ENCODE peak calls at places on chromosomes 3 and 15, in five cellular contexts. T is IMR-90, K is H1, V is mesenchymal stem cell, C is trophoblast cell. X is an unnamed sample.

GRCh38 chr3:129040039-129040336 is 20.6 kb upstream of the GP9 start:
- DNase-seq in T (no peak), K (no peak), V (no peak), C (no peak), X (no peak)

GRCh38 chr15:74428442-74428787 is 5.3 kb downstream of the SEMA7A start:
- DNase-seq in T (no peak), K (no peak), V (no peak), C (no peak), X (no peak)

GRCh38 chr15:72231847-72232461 is 964 bp upstream of the PKM start:
- DNase-seq in T (peak; percentile 82), K (no peak), V (peak; percentile 86), C (peak; percentile 67), X (no peak)

GRCh38 chr3:127324080-127324479 is 36.2 kb upstream of the PRR20G start:
- DNase-seq in T (no peak), K (no peak), V (no peak), C (no peak), X (no peak)

GRCh38 chr3:107235193-107235922 is 141.9 kb upstream of the CCDC54 start:
- DNase-seq in T (peak; percentile 5), K (no peak), V (peak; percentile 43), C (no peak), X (no peak)

GRCh38 chr15:57217716-57218598 is 158.3 kb upstream of the CGNL1 start:
- DNase-seq in T (no peak), K (no peak), V (peak; percentile 61), C (no peak), X (peak; percentile 33)

GRCh38 chr3:88084006-88084597 is 25.0 kb downstream of the ZNF654 start:
- DNase-seq in T (no peak), K (no peak), V (no peak), C (no peak), X (no peak)

GRCh38 chr3:123552095-123552714 is 32.6 kb downstream of the HACD2 start:
- DNase-seq in T (peak; percentile 25), K (no peak), V (no peak), C (peak; percentile 24), X (no peak)

GRCh38 chr15:44710236-44711088 is 661 bp downstream of the PATL2 start:
- DNase-seq in T (peak; percentile 42), K (no peak), V (peak; percentile 78), C (no peak), X (no peak)

GRCh38 chr3:138051946-138052802 is 42.2 kb downstream of the CLDN18 start:
- DNase-seq in T (peak; percentile 62), K (no peak), V (peak; percentile 49), C (peak; percentile 70), X (peak; percentile 30)

GRCh38 chr3:46987485-46988401 is 8.3 kb downstream of the NBEAL2 start:
- DNase-seq in T (no peak), K (no peak), V (peak; percentile 14), C (peak; percentile 24), X (no peak)

GRCh38 chr3:10557250-10557649 is 51.9 kb upstream of the ATP2B2 start:
- DNase-seq in T (no peak), K (no peak), V (no peak), C (no peak), X (no peak)

GRCh38 chr3:4421121-4421520 is 45.9 kb downstream of the SUMF1 start:
- DNase-seq in T (peak; percentile 83), K (no peak), V (peak; percentile 50), C (peak; percentile 33), X (no peak)

GRCh38 chr3:166606988-166607387 is 769.8 kb upstream of the BCHE start:
- DNase-seq in T (no peak), K (no peak), V (no peak), C (no peak), X (no peak)

GRCh38 chr3:112093180-112093522 is 7.0 kb downstream of the C3orf52 start:
- DNase-seq in T (peak; percentile 32), K (no peak), V (no peak), C (peak; percentile 50), X (no peak)

DNA sequence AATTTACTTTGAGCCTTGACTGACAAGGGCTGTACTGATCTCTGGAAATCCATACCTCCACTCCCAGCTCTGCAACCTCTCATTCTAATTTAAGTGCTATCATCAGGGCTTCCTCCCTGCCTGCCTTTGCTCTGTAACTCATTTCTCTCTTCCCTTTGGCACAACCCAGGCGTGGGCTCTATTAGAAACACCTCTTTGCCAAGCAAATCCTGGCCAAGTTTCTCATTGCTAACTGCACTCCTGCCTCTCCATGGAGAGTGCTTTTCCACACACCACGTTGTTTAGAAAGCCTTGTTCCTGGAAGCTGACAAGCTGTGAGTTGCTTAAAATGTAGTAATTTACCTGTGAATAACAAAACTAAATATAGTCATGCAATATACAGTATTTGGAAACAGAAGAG is 20.1 kb upstream of the FSTL1 start:
- DNase-seq in T (no peak), K (no peak), V (no peak), C (no peak), X (no peak)
- H4K91ac ChIP-seq in T (peak overlapping the region; percentile 84), K (no peak overlapping the region), V (no peak overlapping the region), C (peak overlapping the region; percentile 77), X (no peak overlapping the region)

DNA sequence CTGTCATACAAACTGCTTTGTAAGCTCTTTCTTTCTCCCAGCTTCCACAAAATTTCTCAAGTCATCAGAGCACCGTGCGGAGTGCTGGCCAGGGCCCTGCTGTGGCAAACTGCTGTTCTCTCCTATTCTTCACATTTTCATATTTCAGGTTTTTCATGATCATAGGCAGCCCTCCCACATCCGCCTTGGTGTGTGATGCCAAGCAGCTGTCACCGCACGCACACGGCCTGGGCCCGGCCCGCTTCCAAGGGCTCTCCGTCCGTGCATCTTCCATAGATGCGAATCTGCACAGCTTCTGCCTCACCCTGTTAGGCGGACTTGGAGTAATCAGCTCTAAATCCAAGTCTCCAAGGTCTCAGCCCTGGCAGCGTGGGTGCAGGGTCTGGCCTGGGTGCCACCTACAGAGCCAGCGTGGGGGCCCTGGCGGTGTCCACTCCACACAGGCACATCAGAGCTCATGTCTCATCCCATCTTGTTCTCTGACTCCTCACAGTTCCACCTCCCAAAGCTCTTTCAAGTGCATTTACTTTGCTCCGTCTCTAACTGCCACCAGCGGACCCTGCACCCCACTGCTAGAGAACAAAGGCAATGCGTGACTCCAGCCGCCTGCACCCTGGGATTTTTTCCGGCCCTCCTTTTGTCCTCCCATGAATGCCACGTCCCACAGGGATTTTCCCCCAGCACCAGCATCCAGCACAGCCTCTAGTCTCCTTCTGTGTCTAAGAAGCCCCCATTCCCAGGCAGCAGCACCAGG is 27.2 kb downstream of the CYFIP1 start:
- DNase-seq in T (no peak), K (peak; percentile 27), V (no peak), C (no peak), X (peak; percentile 26)
- H3K23ac ChIP-seq in T (no peak overlapping the region), K (no peak overlapping the region), V (no peak overlapping the region), C (no peak overlapping the region), X (peak overlapping the region; percentile 18)

GRCh38 chr3:71061037-71061436 is 522.5 kb downstream of the FOXP1 start:
- DNase-seq in T (no peak), K (no peak), V (no peak), C (no peak), X (no peak)
- H3K4me3 ChIP-seq in T (no peak overlapping the region), K (no peak overlapping the region), V (peak overlapping the region; percentile 95), C (no peak overlapping the region), X (no peak overlapping the region)

GRCh38 chr15:98758224-98758623 is 109.9 kb downstream of the IGF1R start:
- DNase-seq in T (no peak), K (no peak), V (no peak), C (peak; percentile 74), X (no peak)

GRCh38 chr15:98764296-98764695 is 116.0 kb downstream of the IGF1R start:
- DNase-seq in T (no peak), K (no peak), V (no peak), C (no peak), X (no peak)

GRCh38 chr15:98760112-98760826 is 111.9 kb downstream of the IGF1R start:
- DNase-seq in T (no peak), K (no peak), V (no peak), C (no peak), X (no peak)

GRCh38 chr15:98763179-98763578 is 114.8 kb downstream of the IGF1R start:
- DNase-seq in T (no peak), K (no peak), V (no peak), C (no peak), X (no peak)

GRCh38 chr15:98760975-98761374 is 112.6 kb downstream of the IGF1R start:
- DNase-seq in T (no peak), K (no peak), V (no peak), C (no peak), X (no peak)
- H4K91ac ChIP-seq in T (no peak overlapping the region), K (no peak overlapping the region), V (no peak overlapping the region), C (no peak overlapping the region), X (no peak overlapping the region)

DNA sequence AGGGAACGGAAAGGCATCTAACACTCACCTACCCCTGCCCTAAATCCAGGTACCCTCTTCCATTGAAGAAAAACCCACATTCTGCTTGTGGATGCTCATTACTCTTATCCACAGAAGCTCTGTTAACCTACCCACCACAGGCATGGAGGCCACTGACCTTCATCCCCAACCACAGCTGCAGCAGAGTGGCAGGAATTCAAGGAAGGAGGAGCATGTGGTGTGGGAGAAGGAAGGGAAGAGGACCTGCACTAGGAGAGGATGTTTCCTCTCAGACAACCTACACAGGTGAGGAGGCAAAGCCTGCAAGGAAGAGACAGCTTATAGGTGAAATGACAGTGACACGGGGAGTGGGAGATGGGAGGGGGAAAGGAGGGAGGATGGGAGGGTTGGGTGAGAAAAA is 192.5 kb upstream of the TSC22D2 start:
- DNase-seq in T (peak; percentile 45), K (no peak), V (no peak), C (no peak), X (no peak)
- H3K23ac ChIP-seq in T (no peak overlapping the region), K (no peak overlapping the region), V (no peak overlapping the region), C (no peak overlapping the region), X (no peak overlapping the region)

DNA sequence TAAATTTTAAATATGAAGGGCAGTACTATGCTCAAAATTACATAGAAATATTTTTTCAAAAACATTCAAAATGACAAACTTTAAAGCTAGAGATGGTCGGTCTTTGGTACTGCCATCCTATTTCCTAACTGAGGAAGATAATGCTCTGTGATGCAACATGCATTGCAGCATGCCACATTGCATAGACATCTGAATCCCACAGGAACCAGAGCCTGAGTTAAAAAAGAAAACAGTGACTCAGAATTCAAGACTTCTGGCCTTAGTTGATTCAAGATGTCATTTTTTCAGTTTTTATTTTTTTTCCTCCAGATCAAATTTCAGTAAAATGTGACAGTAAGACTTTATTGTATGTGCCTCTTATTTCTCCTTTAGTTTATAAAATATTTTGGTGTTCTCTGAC is 33.1 kb downstream of the TP63 start:
- DNase-seq in T (peak; percentile 96), K (no peak), V (peak; percentile 80), C (peak; percentile 89), X (no peak)
- H3K4me3 ChIP-seq in T (no peak overlapping the region), K (no peak overlapping the region), V (peak overlapping the region; percentile 27), C (no peak overlapping the region), X (no peak overlapping the region)

GRCh38 chr3:36989568-36989967 is 3.4 kb downstream of the EPM2AIP1 start:
- DNase-seq in T (no peak), K (no peak), V (no peak), C (no peak), X (no peak)

GRCh38 chr3:36991923-36992805 is 767 bp downstream of the EPM2AIP1 start:
- DNase-seq in T (peak; percentile 74), K (no peak), V (peak; percentile 79), C (peak; percentile 34), X (no peak)

GRCh38 chr3:36991147-36991546 is 1.8 kb downstream of the EPM2AIP1 start:
- DNase-seq in T (no peak), K (no peak), V (no peak), C (no peak), X (no peak)

GRCh38 chr3:36992806-36993325 is at the start of gene EPM2AIP1:
- DNase-seq in T (no peak), K (peak; percentile 100), V (peak; percentile 100), C (peak; percentile 88), X (no peak)

GRCh38 chr3:36993326-36994283 is at the start of gene MLH1:
- DNase-seq in T (peak; percentile 100), K (peak; percentile 53), V (peak; percentile 95), C (peak; percentile 100), X (peak; percentile 100)
- H4K91ac ChIP-seq in T (peak within 1 kb of the TSS; percentile 90), K (peak within 1 kb of the TSS; percentile 1), V (peak within 1 kb of the TSS; percentile 85), C (peak within 1 kb of the TSS; percentile 88), X (no peak within 1 kb of the TSS)